ENCODE peak calls at places on chromosomes 11 and 22, in six cellular contexts. B is GM10248, Z is ovary, Q is mammary epithelial cell, Y is cardiac fibroblast, R is A549. I is an unnamed sample.

GRCh38 chr11:71451596-71452353 is 1.2 kb upstream of the NADSYN1 start:
- DNase-seq in B (no peak), Z (no peak), Q (no peak), Y (no peak), R (no peak), I (no peak)

GRCh38 chr11:84549221-84549620 is 1077.9 kb downstream of the DLG2 start:
- DNase-seq in B (peak; percentile 10), Z (no peak), Q (no peak), Y (no peak), R (no peak), I (no peak)

GRCh38 chr11:32307449-32307848 is 127.9 kb downstream of the WT1 start:
- DNase-seq in B (no peak), Z (no peak), Q (no peak), Y (no peak), R (no peak), I (no peak)

GRCh38 chr22:25081409-25081824 is 118.2 kb upstream of the CRYBB3 start:
- DNase-seq in B (peak; percentile 66), Z (no peak), Q (peak; percentile 14), Y (peak; percentile 47), R (peak; percentile 29), I (peak; percentile 30)

GRCh38 chr11:99952816-99953215 is 734.3 kb upstream of the ARHGAP42 start:
- DNase-seq in B (no peak), Z (no peak), Q (peak; percentile 2), Y (peak; percentile 13), R (peak; percentile 16), I (peak; percentile 83)

GRCh38 chr11:119473901-119474681 is 51.1 kb upstream of the THY1 start:
- DNase-seq in B (no peak), Z (no peak), Q (no peak), Y (no peak), R (no peak), I (no peak)

GRCh38 chr11:7251836-7252682 is at the start of gene SYT9:
- DNase-seq in B (peak; percentile 50), Z (peak; percentile 7), Q (peak; percentile 43), Y (peak; percentile 29), R (peak; percentile 21), I (peak; percentile 19)

GRCh38 chr11:27621440-27622161 is 78.7 kb downstream of the BDNF start:
- DNase-seq in B (no peak), Z (no peak), Q (no peak), Y (peak; percentile 41), R (no peak), I (no peak)

GRCh38 chr11:16604784-16605439 is 133.5 kb upstream of the C11orf58 start:
- DNase-seq in B (peak; percentile 20), Z (peak; percentile 21), Q (peak; percentile 66), Y (peak; percentile 49), R (no peak), I (peak; percentile 21)

GRCh38 chr11:12276356-12276755 is 101.0 kb upstream of the PARVA start:
- DNase-seq in B (no peak), Z (no peak), Q (no peak), Y (no peak), R (no peak), I (no peak)

GRCh38 chr11:665062-665706 is 28.1 kb downstream of the DRD4 start:
- DNase-seq in B (no peak), Z (no peak), Q (no peak), Y (peak; percentile 28), R (no peak), I (no peak)

GRCh38 chr11:67504023-67504949 is 877 bp downstream of the PITPNM1 start:
- DNase-seq in B (peak; percentile 51), Z (no peak), Q (peak; percentile 34), Y (peak; percentile 58), R (no peak), I (no peak)

GRCh38 chr22:30885591-30885990 is 83.0 kb downstream of the MORC2 start:
- DNase-seq in B (no peak), Z (no peak), Q (no peak), Y (no peak), R (no peak), I (no peak)

GRCh38 chr11:61297741-61298140 is 2.6 kb upstream of the VWCE start:
- DNase-seq in B (no peak), Z (peak; percentile 55), Q (peak; percentile 97), Y (peak; percentile 97), R (no peak), I (peak; percentile 94)

GRCh38 chr11:92546089-92546488 is 321.5 kb downstream of the FAT3 start:
- DNase-seq in B (no peak), Z (no peak), Q (no peak), Y (no peak), R (no peak), I (no peak)

GRCh38 chr11:33291004-33291777 is 34.0 kb downstream of the HIPK3 start:
- DNase-seq in B (peak; percentile 58), Z (no peak), Q (no peak), Y (peak; percentile 64), R (peak; percentile 43), I (no peak)

GRCh38 chr22:37190262-37190780 is 2.3 kb upstream of the C1QTNF6 start:
- DNase-seq in B (no peak), Z (no peak), Q (peak; percentile 17), Y (no peak), R (no peak), I (peak; percentile 16)

GRCh38 chr11:124799384-124800225 is 601 bp downstream of the MSANTD2 start:
- DNase-seq in B (peak; percentile 61), Z (peak; percentile 44), Q (peak; percentile 42), Y (peak; percentile 28), R (peak; percentile 13), I (no peak)

GRCh38 chr11:123653405-123653996 is 923 bp downstream of the SCN3B start:
- DNase-seq in B (no peak), Z (no peak), Q (no peak), Y (no peak), R (peak; percentile 7), I (no peak)

GRCh38 chr11:23711981-23712380 is 784.9 kb upstream of the LUZP2 start:
- DNase-seq in B (no peak), Z (no peak), Q (no peak), Y (no peak), R (no peak), I (no peak)

GRCh38 chr22:32313532-32313931 is 44.1 kb upstream of the RFPL3 start:
- DNase-seq in B (no peak), Z (no peak), Q (no peak), Y (no peak), R (no peak), I (no peak)

GRCh38 chr11:2434008-2434407 is 10.3 kb downstream of the TRPM5 start:
- DNase-seq in B (no peak), Z (no peak), Q (no peak), Y (no peak), R (no peak), I (no peak)

GRCh38 chr11:60085909-60086308 is 2.6 kb upstream of the MS4A2 start:
- DNase-seq in B (no peak), Z (no peak), Q (no peak), Y (no peak), R (no peak), I (no peak)

GRCh38 chr11:12388939-12389670 is 11.7 kb downstream of the PARVA start:
- DNase-seq in B (no peak), Z (no peak), Q (no peak), Y (no peak), R (no peak), I (no peak)

GRCh38 chr22:30718938-30719337 is 24.3 kb downstream of the OSBP2 start:
- DNase-seq in B (no peak), Z (no peak), Q (no peak), Y (no peak), R (no peak), I (no peak)

GRCh38 chr22:34437140-34437539 is 516.9 kb upstream of the LARGE1 start:
- DNase-seq in B (no peak), Z (no peak), Q (peak; percentile 9), Y (no peak), R (no peak), I (no peak)

GRCh38 chr11:94557391-94557790 is 9.8 kb upstream of the PIWIL4 start:
- DNase-seq in B (no peak), Z (no peak), Q (no peak), Y (no peak), R (no peak), I (no peak)

GRCh38 chr22:26050079-26050478 is 119.2 kb upstream of the SEZ6L start:
- DNase-seq in B (no peak), Z (no peak), Q (no peak), Y (no peak), R (no peak), I (no peak)

GRCh38 chr11:76789443-76789719 is 6.2 kb downstream of the TSKU start:
- DNase-seq in B (no peak), Z (peak; percentile 5), Q (no peak), Y (no peak), R (no peak), I (no peak)

GRCh38 chr11:68016904-68017817 is 7.0 kb downstream of the ALDH3B1 start:
- DNase-seq in B (no peak), Z (no peak), Q (no peak), Y (peak; percentile 29), R (peak; percentile 90), I (no peak)

GRCh38 chr11:46294365-46295309 is 17.2 kb downstream of the CREB3L1 start:
- DNase-seq in B (no peak), Z (peak; percentile 68), Q (no peak), Y (peak; percentile 81), R (no peak), I (no peak)
- TF ChIP-seq CTCF in B (no peak), Z (peak; percentile 23), Q (no peak), Y (no peak), R (no peak), I (no peak)

DNA sequence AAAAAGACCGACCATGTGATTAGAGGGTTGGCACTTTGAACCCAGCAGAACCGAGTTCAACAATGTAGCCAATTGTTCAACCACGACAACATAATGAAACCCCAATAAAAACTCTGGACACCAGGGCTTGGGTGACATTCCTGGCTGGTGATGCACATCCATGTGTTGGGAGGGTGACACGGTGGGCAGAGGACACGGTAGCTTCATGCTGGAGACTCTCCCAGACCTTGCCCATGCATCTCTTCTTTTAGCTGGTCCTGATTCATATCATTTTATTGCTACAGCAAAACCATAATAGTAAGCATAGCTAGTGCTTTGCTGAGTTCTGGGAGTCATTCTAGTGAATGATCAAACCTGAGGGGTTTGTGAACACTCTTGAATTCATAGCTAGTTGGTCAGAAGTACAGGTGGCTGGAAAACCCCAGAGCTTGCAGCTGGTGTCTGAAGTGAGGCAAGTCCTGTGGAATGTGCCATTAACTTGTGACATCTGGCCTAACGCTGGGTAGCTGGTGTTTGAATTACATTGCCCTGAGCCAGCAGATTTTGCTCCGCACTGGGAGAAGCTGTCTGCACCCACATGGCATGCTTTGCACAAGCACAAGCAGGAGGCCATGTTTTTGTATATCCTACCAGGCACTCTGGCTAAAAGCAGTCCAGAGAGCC is 14.0 kb downstream of the RPUSD4 start:
- DNase-seq in B (no peak), Z (no peak), Q (peak; percentile 28), Y (no peak), R (no peak), I (peak; percentile 12)
- TF ChIP-seq CTCF in B (no peak), Z (no peak), Q (no peak), Y (no peak), R (no peak), I (no peak)

GRCh38 chr22:45142376-45142775 is 21.3 kb upstream of the NUP50 start:
- DNase-seq in B (no peak), Z (no peak), Q (no peak), Y (no peak), R (no peak), I (no peak)
- TF ChIP-seq CTCF in B (no peak), Z (no peak), Q (no peak), Y (no peak), R (no peak), I (no peak)

DNA sequence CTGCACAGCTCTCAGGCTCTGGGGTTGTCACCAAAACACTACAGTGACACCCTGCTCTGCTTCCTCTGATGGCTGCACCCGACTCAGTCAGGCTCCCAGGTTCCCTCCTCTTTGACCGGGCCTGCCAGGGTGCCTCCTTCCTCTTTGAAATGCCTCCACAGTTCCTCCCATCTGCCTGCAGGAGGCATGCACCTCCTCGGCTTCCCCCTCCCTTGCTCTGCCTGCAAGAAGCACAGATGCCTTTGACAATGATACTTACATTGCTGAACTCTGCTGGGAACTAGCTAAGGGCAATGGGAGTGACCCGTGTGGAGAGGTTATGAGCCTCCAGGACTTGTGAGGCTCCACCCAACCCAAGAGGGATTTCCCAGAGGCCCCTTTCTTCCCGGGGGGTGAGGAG is 674.1 kb downstream of the OPCML start:
- DNase-seq in B (no peak), Z (no peak), Q (peak; percentile 42), Y (peak; percentile 32), R (peak; percentile 18), I (peak; percentile 46)
- TF ChIP-seq CTCF in B (no peak), Z (no peak), Q (peak; percentile 42), Y (peak; percentile 19), R (no peak), I (peak; percentile 38)